ENCODE peak calls at places on chromosomes 3 and 15, in six cellular contexts. F is body of pancreas, K is heart left ventricle, Y is MM.1S, H is right atrium auricular region, S is right lobe of liver. U is an unnamed sample.

GRCh38 chr3:43754316-43754715 is 63.6 kb downstream of the ABHD5 start:
- DNase-seq in F (no peak), K (no peak), Y (no peak), H (no peak), S (no peak), U (no peak)

GRCh38 chr3:116394365-116394764 is 50.9 kb downstream of the LSAMP start:
- DNase-seq in F (no peak), K (no peak), Y (no peak), H (no peak), S (no peak), U (no peak)

GRCh38 chr3:158792709-158793108 is 9.1 kb upstream of the MFSD1 start:
- DNase-seq in F (no peak), K (no peak), Y (no peak), H (no peak), S (no peak), U (no peak)

GRCh38 chr15:92797168-92798052 is 102.7 kb upstream of the CHD2 start:
- DNase-seq in F (peak; percentile 66), K (no peak), Y (peak; percentile 84), H (no peak), S (no peak), U (no peak)

GRCh38 chr3:177812492-177812891 is 615.2 kb upstream of the TBL1XR1 start:
- DNase-seq in F (no peak), K (no peak), Y (no peak), H (no peak), S (no peak), U (no peak)

GRCh38 chr3:150737874-150738679 is 24.9 kb downstream of the SIAH2 start:
- DNase-seq in F (peak; percentile 82), K (no peak), Y (no peak), H (no peak), S (no peak), U (no peak)

GRCh38 chr3:99648091-99648490 is 9.7 kb downstream of the COL8A1 start:
- DNase-seq in F (no peak), K (no peak), Y (peak; percentile 9), H (no peak), S (no peak), U (no peak)

GRCh38 chr15:38589502-38589901 is 24.9 kb upstream of the RASGRP1 start:
- DNase-seq in F (no peak), K (no peak), Y (no peak), H (no peak), S (no peak), U (no peak)

GRCh38 chr3:178082508-178082907 is 453.7 kb upstream of the KCNMB2 start:
- DNase-seq in F (no peak), K (no peak), Y (no peak), H (no peak), S (no peak), U (no peak)

GRCh38 chr3:128559486-128560225 is 66.7 kb upstream of the GATA2 start:
- DNase-seq in F (no peak), K (no peak), Y (peak; percentile 69), H (no peak), S (no peak), U (no peak)

DNA sequence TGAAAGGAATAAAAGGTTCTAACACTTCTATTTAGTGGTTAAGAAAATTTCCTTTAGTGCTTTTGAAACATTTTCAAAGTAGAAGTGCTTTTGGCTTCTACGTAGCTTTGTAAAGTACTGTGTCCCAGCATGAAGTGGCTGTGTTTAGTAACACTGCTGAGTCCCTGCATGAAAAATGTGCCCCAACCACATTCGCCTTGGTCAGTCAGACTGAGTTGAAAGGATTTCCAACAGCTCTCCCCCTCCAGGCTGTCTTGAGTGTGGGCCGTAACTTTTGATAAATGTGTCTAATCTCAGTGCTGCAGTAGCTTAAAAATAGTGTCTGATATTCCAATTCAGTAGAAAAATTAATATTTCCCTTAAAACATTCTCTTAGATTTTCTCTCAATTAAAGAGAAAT is 115.0 kb downstream of the NR1D2 start:
- DNase-seq in F (no peak), K (no peak), Y (no peak), H (peak; percentile 59), S (no peak), U (no peak)
- TF ChIP-seq CTCF in F (no peak), K (no peak), Y (no peak), H (no peak), S (no peak), U (peak; percentile 18)

GRCh38 chr3:16130066-16130465 is 44.4 kb upstream of the GALNT15 start:
- DNase-seq in F (no peak), K (no peak), Y (no peak), H (no peak), S (no peak), U (no peak)
- H3K27ac ChIP-seq in F (no peak overlapping the region), K (peak overlapping the region; percentile 27), Y (no peak overlapping the region), H (peak overlapping the region; percentile 26), S (no peak overlapping the region), U (peak overlapping the region; percentile 59)

GRCh38 chr3:105366302-105367062 is at the start of gene ALCAM:
- DNase-seq in F (peak; percentile 97), K (peak; percentile 94), Y (peak; percentile 92), H (peak; percentile 92), S (peak; percentile 98), U (peak; percentile 86)

GRCh38 chr3:105367063-105367405 is 325 bp downstream of the ALCAM start:
- DNase-seq in F (peak; percentile 41), K (peak; percentile 32), Y (peak; percentile 36), H (no peak), S (peak; percentile 69), U (no peak)

GRCh38 chr3:105368575-105369500 is 2.1 kb downstream of the ALCAM start:
- DNase-seq in F (peak; percentile 80), K (peak; percentile 26), Y (peak; percentile 84), H (peak; percentile 61), S (peak; percentile 73), U (no peak)

GRCh38 chr3:105365536-105366301 is 990 bp upstream of the ALCAM start:
- DNase-seq in F (peak; percentile 47), K (no peak), Y (no peak), H (no peak), S (peak; percentile 34), U (no peak)

DNA sequence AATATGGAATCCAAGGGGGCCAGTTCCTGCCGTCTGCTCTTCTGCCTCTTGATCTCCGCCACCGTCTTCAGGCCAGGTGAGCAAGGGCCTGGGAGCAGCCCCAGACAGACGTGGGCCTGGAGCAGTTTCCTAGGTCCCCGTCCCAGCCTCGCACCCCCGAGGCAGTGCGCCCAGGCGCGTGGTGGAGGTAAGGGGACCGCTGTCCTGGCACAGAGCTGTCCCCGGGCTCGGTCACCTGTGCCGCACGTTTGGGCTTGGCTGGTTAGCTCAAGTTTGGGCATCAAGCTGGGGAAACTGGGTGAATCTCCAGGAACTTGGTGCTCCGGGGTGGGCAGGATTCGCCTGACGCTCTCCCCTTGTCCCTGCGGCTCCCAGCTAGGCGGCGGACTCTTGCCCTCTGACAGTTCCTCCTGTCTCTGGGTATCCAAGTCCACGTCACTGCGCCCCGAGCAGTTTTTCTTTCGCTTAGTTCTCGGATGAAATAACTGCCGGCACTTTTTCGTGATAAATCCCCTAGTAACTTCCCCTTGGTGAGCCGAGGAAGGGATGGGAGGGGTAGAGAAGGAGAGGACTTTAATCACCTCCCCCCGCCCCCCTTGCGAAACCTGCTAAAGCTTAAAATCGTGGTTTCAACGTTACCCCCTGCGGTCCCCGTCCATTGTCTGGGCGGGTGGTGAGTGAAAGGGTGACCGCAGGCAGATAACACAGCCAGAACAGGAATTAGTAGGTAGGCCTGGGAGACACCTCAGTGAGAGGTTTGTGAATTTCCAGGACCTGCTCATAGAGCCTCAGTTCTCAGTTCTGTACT is 901 bp downstream of the ALCAM start:
- DNase-seq in F (peak; percentile 71), K (peak; percentile 66), Y (peak; percentile 92), H (peak; percentile 77), S (peak; percentile 91), U (no peak)
- TF ChIP-seq CTCF in F (peak; percentile 20), K (no peak), Y (no peak), H (peak; percentile 47), S (no peak), U (no peak)

GRCh38 chr3:103976931-103977339 is 1389.8 kb upstream of the ALCAM start:
- DNase-seq in F (no peak), K (no peak), Y (no peak), H (no peak), S (no peak), U (no peak)
- H3K27ac ChIP-seq in F (no peak overlapping the region), K (no peak overlapping the region), Y (no peak overlapping the region), H (no peak overlapping the region), S (peak overlapping the region; percentile 63), U (no peak overlapping the region)

GRCh38 chr3:81761904-81762565 is 590 bp upstream of the GBE1 start:
- DNase-seq in F (no peak), K (no peak), Y (no peak), H (no peak), S (no peak), U (no peak)
- TF ChIP-seq CTCF in F (no peak), K (no peak), Y (no peak), H (no peak), S (no peak), U (no peak)

GRCh38 chr15:85722789-85723188 is 71.9 kb downstream of the KLHL25 start:
- DNase-seq in F (no peak), K (no peak), Y (no peak), H (no peak), S (no peak), U (no peak)
- H3K27ac ChIP-seq in F (no peak overlapping the region), K (peak overlapping the region; percentile 69), Y (no peak overlapping the region), H (peak overlapping the region; percentile 85), S (peak overlapping the region; percentile 39), U (no peak overlapping the region)

U was measured in thoracic aorta.